ENCODE peak calls at places on chromosomes 3 and 15, in nine cellular contexts. T, F, J, M, Q, E, P, X and S are unnamed samples.
A peak's percentile ranks its signal among the peaks of the same experiment; 100 is the strongest.

GRCh38 chr3:17798000-17798399 is 55.6 kb upstream of the TBC1D5 start:
- DNase-seq in Q (no peak), F (no peak), J (no peak), T (no peak), E (peak; percentile 41), P (no peak), X (peak; percentile 10), M (no peak), S (no peak)

GRCh38 chr3:179067839-179068238 is 3.8 kb downstream of the ZMAT3 start:
- DNase-seq in E (no peak), F (no peak), X (no peak), T (peak; percentile 55), P (no peak), M (no peak), Q (no peak), J (no peak), S (no peak)

GRCh38 chr3:196604548-196604947 is 34.9 kb upstream of the NRROS start:
- DNase-seq in P (no peak), X (no peak), J (peak; percentile 73), F (no peak), Q (no peak), T (no peak), M (no peak), E (no peak), S (no peak)

GRCh38 chr3:184656991-184657669 is 54.7 kb downstream of the MAGEF1 start:
- DNase-seq in M (no peak), Q (no peak), E (no peak), F (no peak), J (no peak), P (no peak), T (no peak), X (no peak), S (no peak)

GRCh38 chr3:14531856-14532395 is 8.2 kb downstream of the GRIP2 start:
- DNase-seq in T (no peak), F (no peak), X (no peak), M (no peak), Q (no peak), E (no peak), P (no peak), J (no peak), S (no peak)

GRCh38 chr3:32603064-32603463 is 32.4 kb upstream of the DYNC1LI1 start:
- DNase-seq in J (peak; percentile 59), E (no peak), M (no peak), Q (no peak), F (no peak), T (no peak), X (no peak), P (no peak), S (no peak)

GRCh38 chr3:8644748-8645390 is at the start of gene SSUH2:
- DNase-seq in X (no peak), E (no peak), M (no peak), P (no peak), F (no peak), J (no peak), T (no peak), Q (no peak), S (no peak)

GRCh38 chr3:20417390-20417789 is 231.4 kb upstream of the SGO1 start:
- DNase-seq in P (no peak), T (no peak), Q (no peak), F (no peak), X (no peak), J (no peak), M (no peak), E (no peak), S (no peak)

GRCh38 chr3:177830411-177830849 is 633.1 kb upstream of the TBL1XR1 start:
- DNase-seq in J (peak; percentile 54), E (no peak), F (no peak), M (peak; percentile 56), T (no peak), X (no peak), Q (no peak), P (no peak), S (no peak)

GRCh38 chr15:61318276-61318675 is 89.2 kb upstream of the RORA start:
- DNase-seq in F (no peak), M (no peak), J (no peak), E (no peak), T (no peak), X (no peak), Q (no peak), P (no peak), S (no peak)

GRCh38 chr3:95319921-95320494 is 1257.1 kb downstream of the NSUN3 start:
- DNase-seq in F (no peak), Q (no peak), X (no peak), T (no peak), J (no peak), M (no peak), E (no peak), P (no peak), S (no peak)

GRCh38 chr15:25368855-25369254 is 70.0 kb downstream of the UBE3A start:
- DNase-seq in E (no peak), J (no peak), T (no peak), P (no peak), X (no peak), F (no peak), M (no peak), Q (no peak), S (no peak)

GRCh38 chr3:24052446-24052845 is 107.4 kb downstream of the NR1D2 start:
- DNase-seq in Q (no peak), M (no peak), F (no peak), X (no peak), E (no peak), J (no peak), P (no peak), T (no peak), S (no peak)

GRCh38 chr3:110106805-110107204 is 769.5 kb upstream of the DPPA4 start:
- DNase-seq in X (no peak), F (no peak), M (no peak), P (no peak), J (no peak), T (no peak), E (no peak), Q (no peak), S (no peak)

GRCh38 chr15:95799286-95800187 is 531.0 kb upstream of the NR2F2 start:
- DNase-seq in P (no peak), F (no peak), M (peak; percentile 14), Q (no peak), T (peak; percentile 85), E (no peak), X (peak; percentile 73), J (no peak), S (no peak)

GRCh38 chr15:93587046-93587445 is 498.0 kb upstream of the RGMA start:
- DNase-seq in X (no peak), M (no peak), J (no peak), T (no peak), P (no peak), F (no peak), E (no peak), Q (no peak), S (no peak)

GRCh38 chr15:79430901-79431635 is 1.1 kb upstream of the MINAR1 start:
- DNase-seq in F (peak; percentile 23), M (no peak), X (no peak), J (no peak), E (no peak), T (peak; percentile 6), P (no peak), Q (no peak), S (no peak)

GRCh38 chr15:91530951-91531582 is 322.4 kb upstream of the SLCO3A1 start:
- DNase-seq in E (no peak), Q (no peak), M (no peak), T (no peak), J (peak; percentile 78), F (no peak), X (no peak), P (no peak), S (no peak)

GRCh38 chr15:40736575-40736974 is 18.5 kb downstream of the RMDN3 start:
- DNase-seq in Q (no peak), F (no peak), J (no peak), E (no peak), P (no peak), M (no peak), X (no peak), T (no peak), S (no peak)

GRCh38 chr3:172627057-172627809 is 83.6 kb downstream of the NCEH1 start:
- DNase-seq in Q (no peak), P (no peak), X (peak; percentile 6), J (no peak), M (no peak), T (peak; percentile 53), F (no peak), E (no peak), S (no peak)

GRCh38 chr15:101455291-101455916 is 34.1 kb downstream of the PCSK6 start:
- DNase-seq in P (no peak), Q (no peak), X (no peak), T (no peak), M (no peak), J (no peak), F (no peak), E (no peak), S (no peak)

GRCh38 chr15:56523521-56523920 is 58.6 kb upstream of the MNS1 start:
- DNase-seq in E (no peak), J (no peak), P (no peak), Q (no peak), M (no peak), T (no peak), X (no peak), F (no peak), S (no peak)

GRCh38 chr15:63157891-63158431 is 684 bp upstream of the RPS27L start:
- DNase-seq in M (no peak), T (peak; percentile 70), X (peak; percentile 86), Q (no peak), E (peak; percentile 63), P (peak; percentile 55), F (peak; percentile 49), J (peak; percentile 68), S (peak; percentile 27)
- TF ChIP-seq CTCF in M (peak; percentile 17), T (no peak), X (no peak), Q (no peak), E (no peak), P (no peak), F (no peak), J (no peak), S (no peak)

GRCh38 chr3:125644036-125645025 is 49.0 kb upstream of the OSBPL11 start:
- DNase-seq in T (no peak), P (no peak), M (peak; percentile 6), E (no peak), F (no peak), X (peak; percentile 6), J (peak; percentile 52), Q (peak; percentile 23), S (no peak)
- TF ChIP-seq CTCF in T (no peak), P (no peak), M (no peak), E (no peak), F (no peak), X (no peak), J (no peak), Q (no peak), S (no peak)

GRCh38 chr3:12782172-12782815 is 14.2 kb upstream of the CAND2 start:
- DNase-seq in P (no peak), M (no peak), X (peak; percentile 65), T (no peak), J (peak; percentile 21), E (no peak), F (no peak), Q (no peak), S (no peak)
- TF ChIP-seq CTCF in P (no peak), M (no peak), X (no peak), T (no peak), J (no peak), E (no peak), F (no peak), Q (no peak), S (no peak)

DNA sequence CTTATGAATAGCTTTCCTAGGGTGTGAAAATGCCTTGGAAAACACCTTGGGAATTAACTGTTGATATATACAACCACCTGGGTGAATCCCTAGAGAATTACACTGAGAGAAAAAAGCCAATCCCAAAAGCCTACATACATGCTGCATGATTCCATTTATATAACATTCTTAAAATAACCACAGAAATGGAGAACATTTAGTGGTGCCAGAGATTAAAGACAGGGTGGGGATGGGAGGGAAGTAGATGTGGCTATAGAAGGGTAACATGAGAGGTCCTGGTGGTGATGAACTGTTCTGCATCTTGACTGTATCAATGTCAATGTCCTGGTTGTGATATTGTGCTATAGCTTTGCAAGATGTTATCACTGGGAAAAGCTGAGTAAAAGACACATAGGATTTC is 291.0 kb downstream of the CLSTN2 start:
- DNase-seq in E (no peak), F (no peak), T (no peak), X (no peak), M (no peak), Q (no peak), J (no peak), P (no peak), S (no peak)
- TF ChIP-seq CTCF in E (no peak), F (no peak), T (no peak), X (no peak), M (no peak), Q (no peak), J (no peak), P (no peak), S (no peak)